ENCODE peak calls at places on chromosomes 1 and 21, in nine cellular contexts. U, G, S, R, L, F, K, C and I are unnamed samples.

GRCh38 chr1:225694151-225694603 is 41.3 kb upstream of the ENAH start:
- DNase-seq in S (peak), C (no peak), G (no peak), F (no peak), U (peak), R (no peak), K (no peak), L (no peak), I (peak)

GRCh38 chr21:41715649-41716321 is 51.1 kb downstream of the RIPK4 start:
- DNase-seq in K (no peak), G (no peak), U (no peak), S (peak), F (no peak), R (no peak), C (no peak), L (no peak), I (no peak)

GRCh38 chr21:43198376-43198775 is 29.6 kb downstream of the CRYAA start:
- DNase-seq in C (no peak), S (no peak), L (no peak), F (no peak), K (no peak), G (no peak), U (no peak), R (no peak), I (no peak)

GRCh38 chr1:44603718-44604117 is 70.6 kb downstream of the TMEM53 start:
- DNase-seq in C (no peak), F (no peak), U (no peak), S (no peak), L (no peak), K (no peak), G (no peak), R (no peak), I (no peak)

GRCh38 chr1:214303538-214303937 is 22.6 kb downstream of the SMYD2 start:
- DNase-seq in C (peak), F (no peak), S (no peak), K (no peak), G (no peak), R (no peak), L (no peak), U (peak), I (no peak)

GRCh38 chr1:113542221-113542701 is 151.9 kb downstream of the MAGI3 start:
- DNase-seq in S (no peak), F (no peak), K (no peak), C (peak), G (no peak), U (peak), R (no peak), L (no peak), I (peak)

GRCh38 chr1:178126261-178126660 is 32.4 kb downstream of the RASAL2 start:
- DNase-seq in K (no peak), F (no peak), R (no peak), C (peak), S (no peak), G (no peak), L (no peak), U (peak), I (no peak)

GRCh38 chr1:89889336-89889640 is 68.5 kb downstream of the LRRC8D start:
- DNase-seq in G (no peak), F (no peak), C (peak), S (no peak), R (no peak), L (no peak), K (no peak), U (no peak), I (no peak)

GRCh38 chr1:15168479-15168878 is 14.9 kb downstream of the TMEM51 start:
- DNase-seq in F (no peak), U (peak), L (no peak), C (peak), R (peak), G (no peak), S (peak), K (no peak), I (no peak)

GRCh38 chr1:6962390-6962955 is 177.2 kb downstream of the CAMTA1 start:
- DNase-seq in S (peak), K (no peak), L (peak), G (no peak), F (peak), C (peak), U (peak), R (peak), I (peak)

GRCh38 chr1:247536340-247536739 is at the start of gene OR2C3:
- DNase-seq in C (no peak), F (no peak), G (no peak), K (no peak), S (no peak), R (no peak), U (no peak), L (no peak), I (no peak)

GRCh38 chr1:243471026-243471685 is 215.3 kb downstream of the SDCCAG8 start:
- DNase-seq in S (no peak), U (no peak), G (no peak), R (no peak), K (no peak), F (no peak), C (no peak), L (no peak), I (no peak)

GRCh38 chr21:37079211-37079824 is 6.3 kb downstream of the TTC3 start:
- DNase-seq in L (no peak), C (no peak), F (no peak), U (no peak), K (no peak), G (no peak), S (no peak), R (peak), I (no peak)
- TF ChIP-seq CTCF in L (peak), C (peak), F (no peak), U (no peak), K (no peak), G (peak), S (no peak), R (peak), I (peak)

DNA sequence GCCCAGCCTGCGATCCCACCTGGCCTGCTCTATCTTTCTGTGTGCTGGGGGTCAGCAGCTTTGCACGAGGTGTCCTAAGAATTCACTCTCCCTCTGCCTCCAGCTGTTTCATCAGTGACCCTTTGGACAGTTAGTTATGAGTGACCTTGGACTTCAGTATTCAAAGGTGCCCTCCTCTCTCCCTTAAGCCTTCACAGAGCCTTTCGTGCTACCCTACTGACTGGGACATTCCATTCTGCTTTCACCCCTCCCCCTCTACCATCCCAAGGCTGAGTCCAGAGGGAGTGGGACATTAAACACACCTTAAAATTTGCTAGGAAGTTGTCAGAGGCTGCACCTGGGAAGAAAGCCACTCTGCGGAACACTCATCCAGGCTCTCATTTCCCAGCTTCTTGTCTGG is 171.9 kb downstream of the CLIC6 start:
- DNase-seq in U (no peak), G (no peak), C (no peak), R (no peak), F (no peak), S (no peak), L (no peak), K (no peak), I (no peak)
- TF ChIP-seq CTCF in U (no peak), G (no peak), C (no peak), R (no peak), F (no peak), S (no peak), L (no peak), K (no peak), I (no peak)

DNA sequence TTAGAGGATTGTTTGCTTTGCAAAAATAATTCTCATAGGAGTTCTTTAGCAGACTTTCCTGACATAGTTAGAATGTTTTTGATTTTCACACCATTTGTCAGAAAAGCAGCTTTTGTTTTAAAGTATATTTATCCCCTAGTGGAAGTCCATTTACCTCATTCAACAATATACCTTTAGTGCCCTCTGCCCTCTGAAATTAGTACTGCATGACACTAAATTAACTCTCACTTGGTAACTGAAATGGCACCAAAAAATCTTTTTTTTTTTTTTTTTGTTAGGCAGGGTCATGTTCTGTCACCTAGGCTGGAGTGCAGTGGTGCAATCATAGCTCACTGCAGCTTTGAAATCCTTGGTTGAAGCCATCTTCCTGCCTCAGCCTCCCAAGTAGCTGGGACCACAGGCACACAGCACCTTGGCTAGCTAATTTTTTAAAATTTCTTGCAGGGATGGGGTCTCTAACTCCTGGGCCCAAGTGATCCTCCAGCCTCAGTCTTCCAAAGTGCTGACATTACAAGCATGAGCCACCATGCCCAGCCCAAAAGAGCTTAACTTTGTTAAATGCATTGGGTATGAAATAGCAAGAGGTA is 13.6 kb downstream of the LRRC42 start:
- DNase-seq in R (peak), S (peak), C (no peak), G (no peak), K (no peak), L (no peak), F (no peak), U (peak), I (no peak)
- TF ChIP-seq CTCF in R (peak), S (peak), C (peak), G (peak), K (peak), L (peak), F (peak), U (peak), I (peak)

DNA sequence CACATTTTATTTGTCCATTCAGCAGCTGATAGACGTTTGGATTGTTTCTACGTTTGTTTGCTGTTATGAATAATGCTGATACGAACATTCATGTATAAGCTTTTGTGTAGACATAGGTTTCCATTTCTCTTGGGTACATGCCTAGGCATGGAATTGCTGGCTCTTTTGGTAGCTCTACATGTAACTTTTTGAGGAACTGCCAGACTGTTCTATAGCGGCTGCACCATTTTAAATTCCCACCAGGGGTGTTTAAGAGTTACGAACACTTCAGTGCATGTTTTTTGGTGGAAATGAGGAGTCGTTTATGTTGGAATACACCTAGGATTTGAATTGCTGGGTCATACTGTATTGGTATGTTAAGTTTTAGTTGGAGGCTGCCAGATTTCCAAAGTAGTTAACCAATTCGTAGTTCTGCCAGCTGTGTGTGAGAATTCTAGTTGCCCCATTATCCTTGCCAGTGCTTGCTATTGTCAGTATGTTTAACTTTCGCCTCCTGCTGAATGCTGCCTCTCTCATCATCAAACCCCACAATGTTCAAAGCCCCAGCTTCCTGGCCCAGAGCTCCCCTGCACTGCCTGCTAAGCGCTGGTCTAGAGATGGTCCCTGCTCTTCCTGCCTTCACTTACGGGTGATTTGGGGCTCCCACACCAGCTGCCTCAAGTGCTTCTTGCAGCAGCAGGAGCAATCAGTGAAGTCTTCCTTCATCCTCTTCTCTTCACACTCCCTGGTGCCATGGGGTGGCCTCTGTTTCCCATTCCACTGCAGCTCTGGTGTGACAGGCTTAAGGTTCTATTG is 81.0 kb downstream of the MAN1C1 start:
- DNase-seq in S (no peak), F (no peak), K (no peak), L (no peak), C (no peak), U (no peak), R (no peak), G (no peak), I (no peak)
- TF ChIP-seq CTCF in S (no peak), F (no peak), K (peak), L (no peak), C (no peak), U (no peak), R (no peak), G (no peak), I (no peak)

DNA sequence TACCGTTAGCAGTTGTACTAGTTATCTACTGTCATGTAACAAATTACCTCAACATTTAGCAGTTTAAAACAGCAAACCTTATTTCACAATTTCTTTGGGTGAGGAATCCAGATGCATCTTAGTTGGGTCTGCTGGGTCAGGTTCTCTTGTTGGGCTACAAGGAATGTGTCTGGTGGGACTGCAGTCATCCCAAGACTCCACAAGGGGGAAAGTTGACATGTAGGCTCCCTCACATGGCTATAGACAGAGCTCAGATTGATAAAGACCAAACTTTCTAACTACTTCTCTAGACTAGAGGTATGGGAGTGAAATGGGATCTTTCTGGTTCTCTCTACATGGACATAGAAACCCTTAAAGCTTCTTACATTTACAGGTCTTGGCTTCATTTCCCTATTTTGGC is 160.9 kb downstream of the UCK2 start:
- DNase-seq in G (no peak), C (no peak), F (no peak), U (no peak), K (no peak), L (no peak), R (no peak), S (no peak), I (no peak)
- TF ChIP-seq CTCF in G (no peak), C (no peak), F (no peak), U (no peak), K (no peak), L (no peak), R (no peak), S (no peak), I (peak)

GRCh38 chr1:31795801-31796621 is 19.8 kb downstream of the SPOCD1 start:
- DNase-seq in L (no peak), F (no peak), K (no peak), S (no peak), U (peak), R (no peak), G (no peak), C (peak), I (peak)
- TF ChIP-seq CTCF in L (no peak), F (no peak), K (no peak), S (no peak), U (no peak), R (no peak), G (no peak), C (no peak), I (no peak)

GRCh38 chr1:100543640-100544039 is 5.7 kb downstream of the GPR88 start:
- DNase-seq in K (no peak), L (no peak), U (no peak), R (peak), S (peak), F (peak), G (no peak), C (no peak), I (peak)
- TF ChIP-seq CTCF in K (no peak), L (peak), U (no peak), R (peak), S (no peak), F (peak), G (peak), C (peak), I (peak)

DNA sequence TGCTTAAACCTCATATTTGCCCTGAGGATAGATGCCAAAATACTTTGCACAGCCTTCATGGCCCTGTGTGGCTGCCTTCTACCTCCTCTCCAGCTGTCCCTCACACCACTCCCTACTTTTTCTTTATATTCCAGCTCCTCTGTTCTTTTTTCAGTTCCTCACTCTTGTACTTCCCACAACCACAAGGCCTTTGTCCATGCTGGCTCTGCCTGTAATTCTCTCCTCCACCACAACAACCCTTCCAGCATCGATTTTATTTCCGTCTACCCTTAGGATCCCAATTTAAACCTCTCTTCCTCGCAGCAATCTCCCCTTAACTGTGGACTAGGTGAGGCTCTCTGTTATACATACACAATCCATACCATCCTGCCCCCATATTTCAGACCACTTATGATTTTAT is 90.3 kb upstream of the ZC3H11B start:
- DNase-seq in L (no peak), U (no peak), G (no peak), C (no peak), S (no peak), K (no peak), R (no peak), F (no peak), I (no peak)
- TF ChIP-seq CTCF in L (no peak), U (no peak), G (no peak), C (no peak), S (no peak), K (no peak), R (no peak), F (no peak), I (peak)

GRCh38 chr21:31220567-31220966 is 123.5 kb downstream of the TIAM1 start:
- DNase-seq in S (no peak), G (no peak), F (no peak), L (no peak), C (peak), K (no peak), R (no peak), U (peak), I (no peak)

GRCh38 chr21:31225713-31226112 is 118.3 kb downstream of the TIAM1 start:
- DNase-seq in S (no peak), F (no peak), L (no peak), G (no peak), R (no peak), C (no peak), U (no peak), K (no peak), I (no peak)

GRCh38 chr21:31221051-31221450 is 123.0 kb downstream of the TIAM1 start:
- DNase-seq in S (no peak), L (no peak), R (peak), U (no peak), G (no peak), K (no peak), F (no peak), C (no peak), I (no peak)

GRCh38 chr21:31218830-31219608 is 125.0 kb downstream of the TIAM1 start:
- DNase-seq in F (no peak), C (peak), G (no peak), L (no peak), U (peak), S (no peak), K (peak), R (no peak), I (no peak)

DNA sequence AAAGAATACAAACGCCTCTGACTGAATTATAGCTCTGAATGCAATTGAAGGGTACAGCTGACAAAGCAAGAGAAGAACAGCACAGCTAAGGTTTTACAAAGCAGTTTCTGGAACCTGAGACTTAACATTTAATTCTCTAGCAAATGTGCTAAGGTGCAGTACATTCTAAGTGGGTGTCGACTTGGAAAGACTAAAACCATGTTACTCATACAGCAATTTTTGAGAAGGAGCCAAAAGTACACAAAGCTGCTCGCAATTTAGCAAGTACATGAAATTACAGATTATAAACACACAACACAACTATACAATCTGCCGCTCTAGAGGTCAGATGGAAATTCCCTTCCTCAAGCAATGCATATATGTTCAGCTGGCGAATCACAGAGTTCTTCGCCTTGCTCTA is 121.9 kb downstream of the TIAM1 start:
- DNase-seq in S (no peak), K (no peak), U (peak), G (no peak), L (no peak), C (peak), F (no peak), R (no peak), I (no peak)
- TF ChIP-seq CTCF in S (no peak), K (no peak), U (no peak), G (no peak), L (no peak), C (no peak), F (no peak), R (no peak), I (no peak)